ENCODE peak calls at places on chromosome 14, in nine cellular contexts. P is tibial artery, S is mucosa of gallbladder, B is kidney tubule cell, J is DMS153, A is HEK293T, U is NCI-H446 treated with DMSO at 0.1 percent for 48 hours, G is heart left ventricle, Y is EL. V is an unnamed sample.

GRCh38 chr14:94615254-94615653 is 3.1 kb downstream of the SERPINA3 start:
- DNase-seq in P (no peak), S (no peak), B (no peak), J (no peak), A (no peak), U (no peak), G (no peak), Y (no peak), V (no peak)

GRCh38 chr14:99176156-99176945 is 95.6 kb downstream of the BCL11B start:
- DNase-seq in P (no peak), S (no peak), B (no peak), J (no peak), A (no peak), U (no peak), G (no peak), Y (no peak), V (no peak)

GRCh38 chr14:80124794-80125193 is 86.5 kb downstream of the DIO2 start:
- DNase-seq in P (no peak), S (no peak), B (no peak), J (no peak), A (no peak), U (no peak), G (no peak), Y (no peak), V (no peak)

GRCh38 chr14:100383727-100384158 is 60.6 kb downstream of the SLC25A47 start:
- DNase-seq in P (no peak), S (peak; percentile 60), B (peak; percentile 67), J (no peak), A (peak; percentile 77), U (peak; percentile 9), G (peak; percentile 77), Y (peak; percentile 64), V (no peak)

GRCh38 chr14:85534914-85535313 is 5.0 kb downstream of the FLRT2 start:
- DNase-seq in P (no peak), S (no peak), B (no peak), J (no peak), A (no peak), U (no peak), G (no peak), Y (peak; percentile 13), V (no peak)

GRCh38 chr14:60724080-60724618 is at the start of gene SIX4:
- DNase-seq in P (peak; percentile 86), S (peak; percentile 70), B (peak; percentile 91), J (peak; percentile 92), A (peak; percentile 80), U (peak; percentile 66), G (peak; percentile 67), Y (peak; percentile 85), V (peak; percentile 53)

GRCh38 chr14:49424436-49425331 is 161.5 kb downstream of the RPS29 start:
- DNase-seq in P (no peak), S (no peak), B (peak; percentile 9), J (no peak), A (no peak), U (no peak), G (no peak), Y (no peak), V (no peak)

GRCh38 chr14:70121521-70121920 is 67.2 kb downstream of the SLC8A3 start:
- DNase-seq in P (no peak), S (no peak), B (no peak), J (no peak), A (no peak), U (no peak), G (no peak), Y (no peak), V (no peak)

GRCh38 chr14:25246751-25247150 is 196.8 kb upstream of the STXBP6 start:
- DNase-seq in P (no peak), S (no peak), B (no peak), J (no peak), A (no peak), U (no peak), G (no peak), Y (no peak), V (no peak)

GRCh38 chr14:104355949-104356737 is 217.8 kb downstream of the KIF26A start:
- DNase-seq in P (peak; percentile 56), S (no peak), B (no peak), J (no peak), A (no peak), U (no peak), G (no peak), Y (no peak), V (no peak)

GRCh38 chr14:83887871-83888270 is 1642.1 kb upstream of the FLRT2 start:
- DNase-seq in P (no peak), S (no peak), B (no peak), J (no peak), A (no peak), U (no peak), G (no peak), Y (no peak), V (no peak)

GRCh38 chr14:74973003-74973614 is 17.7 kb upstream of the PGF start:
- DNase-seq in P (peak; percentile 75), S (peak; percentile 41), B (peak; percentile 16), J (peak; percentile 60), A (no peak), U (no peak), G (peak; percentile 90), Y (peak; percentile 63), V (no peak)